ENCODE peak calls at places on chromosomes 7 and 10, in four cellular contexts. S, A, B and Q are unnamed samples.

GRCh38 chr10:70893227-70894006 is 5.1 kb upstream of the PCBD1 start:
- DNase-seq in S (no peak), A (no peak), B (no peak), Q (no peak)

GRCh38 chr7:139570626-139571025 is 47.1 kb downstream of the CLEC2L start:
- DNase-seq in S (no peak), A (no peak), B (no peak), Q (no peak)

GRCh38 chr7:70289067-70289466 is 690.8 kb downstream of the AUTS2 start:
- DNase-seq in S (no peak), A (no peak), B (no peak), Q (no peak)

GRCh38 chr7:95596183-95597135 is at the start of gene PDK4:
- DNase-seq in S (peak), A (no peak), B (no peak), Q (peak)

GRCh38 chr7:154167807-154168206 is 115.6 kb downstream of the DPP6 start:
- DNase-seq in S (no peak), A (no peak), B (no peak), Q (no peak)

GRCh38 chr10:79981673-79982485 is 33.0 kb upstream of the SFTPD start:
- DNase-seq in S (no peak), A (no peak), B (peak), Q (no peak)

GRCh38 chr7:151226875-151227782 is at the start of gene ABCF2:
- DNase-seq in S (peak), A (peak), B (peak), Q (peak)

GRCh38 chr10:122561212-122561611 is 658 bp downstream of the DMBT1 start:
- DNase-seq in S (no peak), A (no peak), B (no peak), Q (no peak)

GRCh38 chr7:81333536-81333935 is 414.7 kb upstream of the SEMA3C start:
- DNase-seq in S (no peak), A (no peak), B (no peak), Q (no peak)

GRCh38 chr10:132446195-132446581 is 49.2 kb downstream of the PWWP2B start:
- DNase-seq in S (no peak), A (no peak), B (no peak), Q (no peak)

GRCh38 chr7:47326220-47326619 is 255.7 kb downstream of the TNS3 start:
- DNase-seq in S (no peak), A (no peak), B (peak), Q (no peak)

GRCh38 chr7:117112640-117113039 is 159.3 kb downstream of the ST7 start:
- DNase-seq in S (no peak), A (no peak), B (no peak), Q (no peak)
- TF ChIP-seq FOXK2 in S (no peak), A (no peak), B (no peak), Q (no peak)

DNA sequence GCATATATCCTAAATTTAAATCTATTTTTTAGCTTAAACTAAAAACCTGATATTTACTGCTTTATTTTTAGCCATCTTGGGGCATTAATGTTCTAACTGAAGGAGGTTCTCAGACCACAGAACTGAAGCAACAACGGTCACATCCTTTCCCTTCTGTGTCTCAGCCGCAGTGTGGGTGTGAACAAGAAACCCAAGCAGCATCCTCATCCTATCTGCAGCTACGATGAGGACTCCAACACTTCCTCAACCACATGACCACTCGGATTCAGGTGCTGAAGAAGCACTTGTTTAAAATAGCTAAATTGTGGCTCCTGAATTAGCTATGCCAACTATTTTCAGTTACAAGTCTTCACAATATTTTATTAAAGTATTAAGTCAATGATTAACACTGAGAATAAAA is 5.3 kb downstream of the ESYT2 start:
- DNase-seq in S (peak), A (peak), B (no peak), Q (no peak)
- TF ChIP-seq FOXK2 in S (no peak), A (no peak), B (no peak), Q (no peak)

GRCh38 chr7:24970676-24971075 is 9.3 kb downstream of the OSBPL3 start:
- DNase-seq in S (peak), A (no peak), B (no peak), Q (no peak)

GRCh38 chr7:24972166-24972477 is 7.9 kb downstream of the OSBPL3 start:
- DNase-seq in S (no peak), A (no peak), B (no peak), Q (no peak)

GRCh38 chr7:24974026-24974832 is 5.7 kb downstream of the OSBPL3 start:
- DNase-seq in S (peak), A (no peak), B (peak), Q (no peak)

GRCh38 chr7:24972991-24973390 is 7.0 kb downstream of the OSBPL3 start:
- DNase-seq in S (no peak), A (no peak), B (no peak), Q (no peak)

DNA sequence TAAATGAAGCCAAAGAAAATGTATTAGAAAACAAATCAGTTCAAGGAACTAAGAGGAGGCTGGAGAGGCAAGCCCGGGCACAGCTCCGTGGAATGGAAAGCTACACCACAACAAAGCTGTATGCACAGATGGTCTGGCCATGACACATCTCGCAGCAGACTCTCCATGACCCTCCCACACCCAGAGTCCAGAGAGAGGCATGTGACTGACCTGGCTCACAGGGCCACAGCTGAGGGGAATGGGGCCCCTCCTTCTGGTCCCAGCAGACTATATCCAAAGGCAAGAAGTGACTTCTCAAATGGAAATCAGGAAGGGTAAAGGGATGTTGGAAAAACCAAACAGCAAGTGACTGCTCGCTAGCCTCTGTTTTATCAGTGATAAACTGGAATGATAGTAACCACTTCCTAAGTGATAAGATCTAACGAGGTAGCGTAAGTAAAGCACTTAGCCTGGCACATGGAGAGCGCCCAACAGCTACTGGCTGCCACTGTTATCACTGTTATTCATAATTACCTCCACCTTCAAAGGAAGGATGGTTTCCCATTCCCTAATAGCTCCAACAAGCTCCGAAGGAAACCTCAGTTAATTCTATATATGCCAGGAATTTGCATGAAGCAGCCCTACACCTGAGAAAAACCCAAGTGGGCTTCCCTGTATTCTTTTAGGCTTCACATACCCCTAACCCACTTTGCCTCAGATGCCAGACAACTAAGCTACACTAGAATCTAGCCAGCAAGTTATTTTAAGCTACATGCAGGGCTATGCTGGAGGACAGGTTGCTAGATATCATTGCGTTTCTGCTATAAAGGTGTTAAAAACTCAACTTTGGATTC is 8.4 kb downstream of the OSBPL3 start:
- DNase-seq in S (peak), A (no peak), B (peak), Q (no peak)
- TF ChIP-seq FOXK2 in S (no peak), A (no peak), B (no peak), Q (no peak)

GRCh38 chr7:134599371-134599770 is 47.3 kb upstream of the BPGM start:
- DNase-seq in S (no peak), A (no peak), B (no peak), Q (no peak)

GRCh38 chr7:134601459-134601858 is 45.2 kb upstream of the BPGM start:
- DNase-seq in S (no peak), A (no peak), B (no peak), Q (no peak)

GRCh38 chr7:134605978-134606923 is 40.4 kb upstream of the BPGM start:
- DNase-seq in S (peak), A (no peak), B (peak), Q (peak)

GRCh38 chr7:134602921-134603394 is 43.7 kb upstream of the BPGM start:
- DNase-seq in S (no peak), A (no peak), B (peak), Q (no peak)
- TF ChIP-seq FOXK2 in S (no peak), A (no peak), B (no peak), Q (no peak)

DNA sequence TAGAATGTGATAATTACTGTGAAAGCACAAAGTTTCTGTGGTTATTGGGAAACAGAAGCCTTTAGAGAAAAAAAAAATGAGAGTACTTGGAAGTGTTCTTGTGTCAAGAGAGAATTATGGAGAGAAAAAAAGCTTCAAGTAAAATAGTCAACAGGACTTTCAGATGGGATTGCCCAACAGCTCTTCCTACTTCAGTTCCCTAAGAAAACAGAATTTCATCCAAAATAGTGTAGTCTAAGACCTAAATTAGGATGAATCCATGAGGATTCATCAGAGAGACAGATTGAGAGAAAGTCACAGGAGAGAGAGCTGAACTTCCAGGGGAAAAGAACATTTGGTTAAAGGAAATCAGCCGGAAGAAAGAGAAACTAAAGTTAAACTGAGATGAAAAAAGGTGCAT is 2.4 kb downstream of the SCIN start:
- DNase-seq in S (no peak), A (no peak), B (no peak), Q (no peak)
- TF ChIP-seq FOXK2 in S (no peak), A (no peak), B (no peak), Q (no peak)